ENCODE peak calls at places on chromosomes 4 and X, in five cellular contexts. A, R, Q, B and S are unnamed samples.

GRCh38 chrX:101417190-101417589 is 9.2 kb downstream of the HNRNPH2 start:
- DNase-seq in A (no peak), R (no peak), Q (no peak), B (no peak), S (no peak)

GRCh38 chrX:25296850-25297249 is 281.1 kb upstream of the ARX start:
- DNase-seq in A (no peak), R (no peak), Q (no peak), B (no peak), S (no peak)

GRCh38 chr4:153211986-153212720 is 7.9 kb downstream of the TRIM2 start:
- DNase-seq in A (no peak), R (no peak), Q (no peak), B (no peak), S (no peak)

GRCh38 chr4:109406337-109406931 is 27.2 kb upstream of the SEC24B start:
- DNase-seq in A (peak), R (peak), Q (no peak), B (peak), S (no peak)

GRCh38 chrX:153794897-153795816 is 689 bp downstream of the SSR4 start:
- DNase-seq in A (no peak), R (no peak), Q (no peak), B (peak), S (no peak)

GRCh38 chr4:8266508-8266907 is 3.0 kb upstream of the HTRA3 start:
- DNase-seq in A (no peak), R (no peak), Q (no peak), B (no peak), S (no peak)

GRCh38 chrX:50622751-50623150 is 152.1 kb upstream of the DGKK start:
- DNase-seq in A (no peak), R (no peak), Q (no peak), B (no peak), S (no peak)

GRCh38 chr4:139815646-139816601 is 150.3 kb downstream of the MGST2 start:
- DNase-seq in A (peak), R (no peak), Q (peak), B (no peak), S (no peak)

GRCh38 chrX:50877310-50877709 is 33.2 kb upstream of the BMP15 start:
- DNase-seq in A (no peak), R (peak), Q (no peak), B (no peak), S (no peak)

GRCh38 chr4:105061136-105061696 is 85.5 kb upstream of the TET2 start:
- DNase-seq in A (no peak), R (peak), Q (no peak), B (peak), S (no peak)

GRCh38 chrX:49276671-49277519 is 7.3 kb downstream of the PPP1R3F start:
- DNase-seq in A (no peak), R (no peak), Q (no peak), B (no peak), S (no peak)

GRCh38 chr4:24799196-24799543 is 3.8 kb downstream of the SOD3 start:
- DNase-seq in A (no peak), R (no peak), Q (no peak), B (no peak), S (no peak)

GRCh38 chrX:65971151-65971550 is 68.7 kb downstream of the VSIG4 start:
- DNase-seq in A (no peak), R (no peak), Q (no peak), B (no peak), S (no peak)

GRCh38 chrX:81174286-81174685 is 27.4 kb downstream of the HMGN5 start:
- DNase-seq in A (no peak), R (peak), Q (no peak), B (peak), S (no peak)

GRCh38 chr4:156901871-156902270 is 69.7 kb downstream of the PDGFC start:
- DNase-seq in A (no peak), R (no peak), Q (no peak), B (no peak), S (no peak)

GRCh38 chr4:173698557-173699262 is 168.7 kb upstream of the HAND2 start:
- DNase-seq in A (no peak), R (no peak), Q (peak), B (no peak), S (no peak)

GRCh38 chrX:130772313-130773140 is 130.5 kb downstream of the ENOX2 start:
- DNase-seq in A (no peak), R (no peak), Q (no peak), B (no peak), S (no peak)

GRCh38 chr4:15420642-15421041 is 7.2 kb upstream of the C1QTNF7 start:
- DNase-seq in A (no peak), R (no peak), Q (no peak), B (no peak), S (no peak)

GRCh38 chr4:183342541-183343533 is 20.6 kb upstream of the CLDN24 start:
- DNase-seq in A (no peak), R (peak), Q (no peak), B (no peak), S (no peak)

GRCh38 chrX:149314031-149314430 is 191.1 kb downstream of the IDS start:
- DNase-seq in A (no peak), R (no peak), Q (no peak), B (no peak), S (no peak)

GRCh38 chrX:103554687-103555417 is 30.5 kb upstream of the TCEAL4 start:
- DNase-seq in A (peak), R (peak), Q (peak), B (peak), S (peak)

GRCh38 chr4:4355302-4355701 is 31.6 kb upstream of the NSG1 start:
- DNase-seq in A (no peak), R (no peak), Q (no peak), B (no peak), S (no peak)

GRCh38 chr4:60846678-60847077 is 353.4 kb upstream of the ADGRL3 start:
- DNase-seq in A (no peak), R (no peak), Q (no peak), B (no peak), S (no peak)

GRCh38 chrX:74534569-74535038 is 79.8 kb downstream of the RLIM start:
- DNase-seq in A (no peak), R (no peak), Q (no peak), B (no peak), S (no peak)

GRCh38 chr4:72505314-72505744 is 63.7 kb downstream of the ADAMTS3 start:
- DNase-seq in A (no peak), R (peak), Q (no peak), B (peak), S (no peak)

GRCh38 chrX:42577936-42578335 is 200.0 kb downstream of the PPP1R2C start:
- DNase-seq in A (no peak), R (peak), Q (no peak), B (peak), S (no peak)

GRCh38 chrX:41095174-41095573 is 9.9 kb downstream of the USP9X start:
- DNase-seq in A (no peak), R (no peak), Q (no peak), B (no peak), S (no peak)

GRCh38 chr4:53349201-53349600 is 16.7 kb downstream of the SCFD2 start:
- DNase-seq in A (no peak), R (no peak), Q (no peak), B (no peak), S (no peak)

GRCh38 chr4:159290321-159291030 is 187.6 kb downstream of the RAPGEF2 start:
- DNase-seq in A (no peak), R (no peak), Q (no peak), B (no peak), S (no peak)

GRCh38 chr4:5753766-5754528 is 42.9 kb downstream of the EVC start:
- DNase-seq in A (no peak), R (no peak), Q (no peak), B (no peak), S (no peak)

GRCh38 chrX:37060999-37061398 is 52.8 kb downstream of the FAM47C start:
- DNase-seq in A (no peak), R (peak), Q (no peak), B (peak), S (no peak)

GRCh38 chr4:168609369-168609768 is 112.5 kb downstream of the PALLD start:
- DNase-seq in A (no peak), R (no peak), Q (no peak), B (no peak), S (no peak)

GRCh38 chr4:182805606-182806149 is 111.5 kb downstream of the DCTD start:
- DNase-seq in A (no peak), R (no peak), Q (no peak), B (no peak), S (no peak)

GRCh38 chrX:39675619-39676018 is 422.1 kb downstream of the BCOR start:
- DNase-seq in A (no peak), R (no peak), Q (peak), B (no peak), S (no peak)

GRCh38 chrX:110045988-110046387 is 43.1 kb downstream of the TMEM164 start:
- DNase-seq in A (no peak), R (no peak), Q (no peak), B (no peak), S (no peak)

GRCh38 chr4:7187297-7187592 is 5.1 kb upstream of the SORCS2 start:
- DNase-seq in A (no peak), R (no peak), Q (no peak), B (no peak), S (no peak)

GRCh38 chr4:37872310-37872988 is 18.4 kb upstream of the TBC1D1 start:
- DNase-seq in A (no peak), R (no peak), Q (no peak), B (no peak), S (no peak)

GRCh38 chr4:37879365-37879764 is 11.5 kb upstream of the TBC1D1 start:
- DNase-seq in A (no peak), R (no peak), Q (no peak), B (peak), S (no peak)

GRCh38 chr4:37876156-37876555 is 14.7 kb upstream of the TBC1D1 start:
- DNase-seq in A (no peak), R (peak), Q (no peak), B (no peak), S (no peak)

GRCh38 chr4:37873383-37873782 is 17.5 kb upstream of the TBC1D1 start:
- DNase-seq in A (no peak), R (peak), Q (no peak), B (no peak), S (no peak)
- H3K27ac ChIP-seq in A (no peak), R (no peak), Q (no peak), B (no peak), S (no peak)

GRCh38 chr4:20408596-20408995 is 156.9 kb downstream of the SLIT2 start:
- DNase-seq in A (no peak), R (no peak), Q (no peak), B (no peak), S (no peak)

GRCh38 chr4:20403846-20404245 is 152.1 kb downstream of the SLIT2 start:
- DNase-seq in A (no peak), R (no peak), Q (no peak), B (no peak), S (no peak)

DNA sequence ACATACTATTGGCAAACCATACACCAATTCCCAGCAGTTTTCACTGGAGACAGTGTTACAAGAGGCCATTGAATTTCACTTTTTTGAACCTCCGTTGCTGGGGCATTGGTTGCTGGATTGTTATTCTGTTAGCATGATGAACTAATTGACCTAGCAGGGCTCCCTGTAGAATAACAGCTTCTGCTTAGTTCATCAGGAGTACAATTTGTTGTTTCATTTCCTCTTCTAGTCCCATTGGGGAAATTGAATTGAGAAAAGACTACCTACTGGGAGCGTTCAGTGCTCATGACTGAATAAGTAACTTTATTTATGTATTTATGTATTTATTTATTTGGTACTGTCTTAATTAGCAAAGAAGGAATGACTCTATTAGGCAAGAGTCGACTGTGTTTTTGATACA is 151.6 kb downstream of the SLIT2 start:
- DNase-seq in A (no peak), R (no peak), Q (no peak), B (peak), S (no peak)
- H3K27ac ChIP-seq in A (no peak), R (no peak), Q (no peak), B (no peak), S (no peak)

GRCh38 chr4:93771640-93772411 is 56.7 kb upstream of the ATOH1 start:
- DNase-seq in A (no peak), R (peak), Q (no peak), B (no peak), S (no peak)

GRCh38 chr4:93770201-93770600 is 58.4 kb upstream of the ATOH1 start:
- DNase-seq in A (no peak), R (no peak), Q (no peak), B (no peak), S (no peak)

GRCh38 chr4:93775551-93775950 is 53.0 kb upstream of the ATOH1 start:
- DNase-seq in A (no peak), R (no peak), Q (no peak), B (no peak), S (no peak)

GRCh38 chr4:93776386-93777080 is 52.0 kb upstream of the ATOH1 start:
- DNase-seq in A (no peak), R (peak), Q (no peak), B (no peak), S (no peak)

DNA sequence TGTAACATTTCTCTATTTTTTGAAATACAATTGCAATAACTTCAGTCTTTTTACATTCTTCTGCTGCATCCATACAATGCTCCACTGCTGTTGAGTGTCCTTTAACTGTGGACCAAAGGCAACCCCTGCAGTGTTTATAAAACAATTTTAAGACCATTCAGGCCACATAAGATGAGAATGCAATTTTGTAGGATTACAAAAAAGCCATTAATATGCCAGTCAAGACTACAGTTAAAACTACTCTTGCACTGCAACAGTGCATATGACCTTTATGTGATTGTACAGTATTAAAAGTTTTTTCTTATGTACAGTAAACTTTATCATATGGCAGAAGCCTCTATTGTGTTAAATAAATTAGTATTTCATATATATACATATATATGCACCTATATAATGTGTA is 55.7 kb upstream of the ATOH1 start:
- DNase-seq in A (no peak), R (no peak), Q (no peak), B (no peak), S (no peak)
- H3K27ac ChIP-seq in A (no peak), R (no peak), Q (no peak), B (no peak), S (no peak)

GRCh38 chr4:84495448-84496221 is 3.5 kb downstream of the NKX6-1 start:
- DNase-seq in A (no peak), R (no peak), Q (no peak), B (no peak), S (no peak)

GRCh38 chr4:84498203-84499026 is 677 bp downstream of the NKX6-1 start:
- DNase-seq in A (no peak), R (no peak), Q (no peak), B (no peak), S (no peak)

GRCh38 chr4:84496356-84497219 is 2.5 kb downstream of the NKX6-1 start:
- DNase-seq in A (no peak), R (no peak), Q (no peak), B (no peak), S (no peak)

GRCh38 chr4:84497835-84498202 is 1.3 kb downstream of the NKX6-1 start:
- DNase-seq in A (no peak), R (no peak), Q (no peak), B (no peak), S (no peak)

DNA sequence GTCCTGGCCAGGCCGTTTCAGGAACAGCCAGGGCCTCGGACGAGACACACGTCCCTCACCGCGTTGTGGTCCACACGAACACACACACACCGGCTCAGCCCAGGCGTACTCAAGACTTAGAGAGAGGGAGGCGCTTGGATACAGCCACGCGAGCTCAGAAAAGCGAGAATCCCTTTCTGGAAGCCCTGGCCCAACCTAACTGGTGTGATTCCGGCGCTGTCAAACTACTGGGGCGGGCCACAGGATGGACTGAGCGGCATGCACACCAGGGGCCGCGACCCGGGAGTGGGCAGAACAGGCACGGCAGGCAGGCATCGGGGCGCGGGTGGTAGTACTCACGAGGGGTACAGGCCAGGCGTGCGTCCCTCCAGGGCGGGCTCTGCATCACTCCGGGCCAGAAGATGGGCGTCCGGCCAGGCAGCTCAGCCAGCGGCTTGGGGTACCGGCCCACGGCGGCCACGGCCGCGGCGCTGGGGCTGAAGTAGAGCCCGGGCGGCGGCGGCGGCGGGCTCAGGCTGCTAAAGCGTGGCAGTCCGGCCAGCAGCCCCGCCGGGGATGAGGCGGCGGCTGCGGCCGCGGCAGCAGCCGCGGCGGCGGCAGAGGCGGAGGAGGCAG is 1.8 kb downstream of the NKX6-1 start:
- DNase-seq in A (no peak), R (no peak), Q (no peak), B (no peak), S (no peak)
- H3K27ac ChIP-seq in A (no peak), R (no peak), Q (no peak), B (no peak), S (no peak)

GRCh38 chr4:28226962-28227361 is 1366.3 kb downstream of the STIM2 start:
- DNase-seq in A (no peak), R (no peak), Q (no peak), B (no peak), S (no peak)

GRCh38 chr4:28228575-28228974 is 1367.9 kb downstream of the STIM2 start:
- DNase-seq in A (no peak), R (no peak), Q (no peak), B (no peak), S (no peak)

GRCh38 chr4:28233758-28234157 is 1373.1 kb downstream of the STIM2 start:
- DNase-seq in A (no peak), R (no peak), Q (no peak), B (no peak), S (no peak)

GRCh38 chr4:28229092-28229491 is 1368.5 kb downstream of the STIM2 start:
- DNase-seq in A (no peak), R (no peak), Q (no peak), B (no peak), S (no peak)

GRCh38 chr4:28232376-28232775 is 1371.7 kb downstream of the STIM2 start:
- DNase-seq in A (no peak), R (no peak), Q (no peak), B (no peak), S (no peak)
- H3K27ac ChIP-seq in A (no peak), R (no peak), Q (no peak), B (no peak), S (no peak)

GRCh38 chrX:129516402-129516801 is 6.9 kb downstream of the SMARCA1 start:
- DNase-seq in A (no peak), R (no peak), Q (no peak), B (no peak), S (no peak)

GRCh38 chrX:129510331-129510730 is 13.0 kb downstream of the SMARCA1 start:
- DNase-seq in A (no peak), R (no peak), Q (no peak), B (no peak), S (no peak)

GRCh38 chrX:129511689-129512088 is 11.6 kb downstream of the SMARCA1 start:
- DNase-seq in A (no peak), R (no peak), Q (no peak), B (no peak), S (no peak)

DNA sequence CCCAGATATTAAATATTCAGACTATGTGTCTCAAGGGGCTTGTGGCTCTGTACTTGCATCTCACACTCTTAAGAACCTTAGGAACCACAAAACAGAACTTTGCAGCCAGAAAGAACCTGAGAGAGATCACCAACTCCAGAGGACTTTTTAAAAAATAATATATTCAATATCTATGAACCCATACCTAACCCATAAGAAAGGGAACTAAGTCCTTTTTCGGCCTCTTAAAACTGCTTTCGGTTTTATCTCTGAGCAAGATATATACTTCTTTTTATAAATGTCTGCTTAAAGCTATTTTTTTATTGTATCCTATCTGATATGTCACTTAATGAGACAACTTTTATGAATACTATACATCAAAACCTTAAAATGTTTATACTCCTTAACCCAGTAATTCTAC is 10.9 kb downstream of the SMARCA1 start:
- DNase-seq in A (no peak), R (no peak), Q (no peak), B (no peak), S (no peak)
- H3K27ac ChIP-seq in A (no peak), R (no peak), Q (no peak), B (no peak), S (no peak)